ENCODE peak calls at places on chromosome 14, in seven cellular contexts. C is endothelial cell; B is nucleus accumbens; I is A172; U is B cell; F is CD8-positive, alpha-beta memory T cell; S is activated naive CD8-positive, alpha-beta T cell treated with anti-CD3 and anti-CD28 coated beads for 36 hours. V is an unnamed sample.

GRCh38 chr14:92652413-92653151 is 95.8 kb downstream of the LGMN start:
- DNase-seq in C (no peak), B (no peak), I (no peak), U (no peak), F (no peak), S (peak), V (no peak)

GRCh38 chr14:55749201-55749812 is 169.3 kb downstream of the KTN1 start:
- DNase-seq in C (no peak), B (no peak), I (no peak), U (no peak), F (no peak), S (no peak), V (no peak)

GRCh38 chr14:84006643-84007137 is 1523.3 kb upstream of the FLRT2 start:
- DNase-seq in C (peak), B (no peak), I (no peak), U (no peak), F (no peak), S (no peak), V (no peak)

GRCh38 chr14:68655021-68655811 is 137.7 kb downstream of the ZFP36L1 start:
- DNase-seq in C (no peak), B (no peak), I (no peak), U (no peak), F (no peak), S (no peak), V (no peak)

GRCh38 chr14:89356927-89357326 is 60.1 kb downstream of the FOXN3 start:
- DNase-seq in C (no peak), B (no peak), I (no peak), U (no peak), F (no peak), S (no peak), V (no peak)

GRCh38 chr14:56949828-56950227 is 139.5 kb upstream of the OTX2 start:
- DNase-seq in C (no peak), B (no peak), I (peak), U (no peak), F (no peak), S (no peak), V (no peak)

GRCh38 chr14:31566456-31566855 is 5.3 kb downstream of the NUBPL start:
- DNase-seq in C (no peak), B (no peak), I (no peak), U (no peak), F (no peak), S (no peak), V (no peak)

GRCh38 chr14:67269338-67270060 is 28.3 kb downstream of the PALS1 start:
- DNase-seq in C (no peak), B (no peak), I (no peak), U (no peak), F (no peak), S (no peak), V (no peak)

GRCh38 chr14:90573385-90574105 is 176.7 kb downstream of the CALM1 start:
- DNase-seq in C (no peak), B (no peak), I (no peak), U (no peak), F (no peak), S (no peak), V (no peak)

GRCh38 chr14:45332360-45332988 is 79.5 kb upstream of the MIS18BP1 start:
- DNase-seq in C (no peak), B (no peak), I (no peak), U (no peak), F (no peak), S (no peak), V (no peak)

GRCh38 chr14:51328089-51328941 is 88.3 kb downstream of the TMX1 start:
- DNase-seq in C (no peak), B (no peak), I (peak), U (no peak), F (no peak), S (peak), V (no peak)

GRCh38 chr14:103290961-103291360 is 43.1 kb upstream of the EIF5 start:
- DNase-seq in C (no peak), B (no peak), I (no peak), U (no peak), F (no peak), S (no peak), V (no peak)

GRCh38 chr14:61430066-61430757 is 108.8 kb downstream of the PRKCH start:
- DNase-seq in C (no peak), B (no peak), I (no peak), U (no peak), F (no peak), S (no peak), V (no peak)

GRCh38 chr14:73753887-73754880 is 40.0 kb upstream of the PNMA1 start:
- DNase-seq in C (no peak), B (no peak), I (no peak), U (peak), F (no peak), S (peak), V (no peak)

GRCh38 chr14:24818054-24818822 is 184.2 kb upstream of the GZMB start:
- DNase-seq in C (no peak), B (no peak), I (peak), U (no peak), F (no peak), S (no peak), V (no peak)

GRCh38 chr14:52703225-52703624 is 3.8 kb upstream of the PSMC6 start:
- DNase-seq in C (no peak), B (no peak), I (no peak), U (no peak), F (no peak), S (no peak), V (no peak)

GRCh38 chr14:39138450-39138849 is 24.3 kb downstream of the GEMIN2 start:
- DNase-seq in C (no peak), B (no peak), I (no peak), U (no peak), F (no peak), S (no peak), V (no peak)

GRCh38 chr14:103109789-103110415 is 13.4 kb upstream of the TNFAIP2 start:
- DNase-seq in C (no peak), B (no peak), I (peak), U (no peak), F (no peak), S (no peak), V (no peak)

GRCh38 chr14:35202195-35202594 is 79.8 kb downstream of the PRORP start:
- DNase-seq in C (no peak), B (no peak), I (no peak), U (no peak), F (no peak), S (no peak), V (no peak)